ENCODE peak calls at places on chromosomes 2 and 18, in seven cellular contexts. C is LNCaP clone FGC; B is NCI-H446; Q is caudate nucleus; P is NCI-H1417; Z is GM12891; F is stimulated activated CD4-positive, alpha-beta T cell treated with anti-CD3 and anti-CD28 coated beads, Interleukin-12 subunit alpha, Interleukin-12 subunit beta, amount 100 ng/mL, for 48 hours. X is an unnamed sample.

GRCh38 chr2:229914182-229914581 is 7.6 kb downstream of the TRIP12 start:
- DNase-seq in P (no peak), B (no peak), F (no peak), Z (no peak), C (no peak), Q (no peak), X (no peak)

GRCh38 chr18:22871809-22872525 is 61.2 kb upstream of the RBBP8 start:
- DNase-seq in Q (no peak), F (no peak), Z (no peak), B (no peak), P (no peak), C (no peak), X (no peak)

GRCh38 chr2:14587119-14587518 is 45.4 kb upstream of the LRATD1 start:
- DNase-seq in Z (no peak), F (no peak), B (no peak), P (no peak), C (no peak), Q (no peak), X (no peak)

GRCh38 chr2:16051046-16051489 is 110.7 kb downstream of the MYCN start:
- DNase-seq in F (no peak), Q (no peak), C (no peak), Z (no peak), B (no peak), P (peak; percentile 6), X (no peak)

GRCh38 chr2:225282858-225283693 is 116.4 kb upstream of the NYAP2 start:
- DNase-seq in B (peak; percentile 32), Z (peak; percentile 6), Q (no peak), C (no peak), F (peak; percentile 32), P (peak; percentile 73), X (peak; percentile 67)

GRCh38 chr2:120347387-120348010 is 1.6 kb downstream of the INHBB start:
- DNase-seq in Q (no peak), Z (no peak), F (no peak), B (no peak), P (peak; percentile 72), C (no peak), X (no peak)

GRCh38 chr2:202022755-202023154 is 10.9 kb upstream of the FZD7 start:
- DNase-seq in B (no peak), C (no peak), Z (no peak), Q (no peak), P (peak; percentile 79), F (no peak), X (peak; percentile 88)

GRCh38 chr2:101980368-101980767 is 11.4 kb upstream of the IL1R2 start:
- DNase-seq in Q (no peak), C (no peak), F (no peak), Z (no peak), B (no peak), P (no peak), X (no peak)

GRCh38 chr2:56589820-56590219 is 406.0 kb downstream of the CCDC85A start:
- DNase-seq in Q (no peak), P (no peak), C (no peak), B (peak; percentile 77), F (no peak), Z (no peak), X (no peak)

GRCh38 chr2:139296672-139297209 is 516.6 kb upstream of the NXPH2 start:
- DNase-seq in Z (no peak), C (no peak), P (no peak), B (no peak), Q (no peak), F (no peak), X (no peak)

GRCh38 chr2:225117061-225117716 is 74.9 kb upstream of the DOCK10 start:
- DNase-seq in Z (no peak), Q (no peak), B (no peak), F (no peak), P (no peak), C (peak; percentile 8), X (no peak)

GRCh38 chr18:31680836-31681568 is 3.4 kb downstream of the B4GALT6 start:
- DNase-seq in F (no peak), Q (no peak), P (peak; percentile 36), Z (no peak), B (no peak), C (no peak), X (peak; percentile 26)

GRCh38 chr2:60764736-60765534 is 8.9 kb downstream of the PAPOLG start:
- DNase-seq in Z (no peak), B (no peak), F (no peak), P (no peak), C (no peak), Q (no peak), X (no peak)

GRCh38 chr2:231452799-231453508 is 11.3 kb downstream of the NCL start:
- DNase-seq in P (peak; percentile 82), Q (no peak), B (no peak), Z (no peak), C (no peak), F (no peak), X (no peak)

GRCh38 chr2:110206056-110206455 is 1.2 kb upstream of the NPHP1 start:
- DNase-seq in Z (no peak), Q (no peak), P (no peak), F (no peak), C (no peak), B (no peak), X (no peak)

GRCh38 chr2:8382485-8382884 is 299.4 kb upstream of the ID2 start:
- DNase-seq in F (no peak), B (no peak), Z (no peak), C (no peak), P (no peak), Q (no peak), X (no peak)

GRCh38 chr2:55843096-55843991 is 80.2 kb downstream of the EFEMP1 start:
- DNase-seq in Z (no peak), F (no peak), Q (no peak), C (peak; percentile 8), B (no peak), P (peak; percentile 82), X (peak; percentile 46)

GRCh38 chr18:79904357-79905147 is 46.9 kb downstream of the SLC66A2 start:
- DNase-seq in P (peak; percentile 86), B (no peak), Z (peak; percentile 8), Q (no peak), C (no peak), F (no peak), X (no peak)

GRCh38 chr2:65456074-65456473 is 23.7 kb upstream of the SPRED2 start:
- DNase-seq in C (no peak), F (no peak), Z (no peak), P (no peak), Q (no peak), B (no peak), X (no peak)

GRCh38 chr2:36781907-36782635 is 85.6 kb downstream of the VIT start:
- DNase-seq in P (no peak), Q (no peak), F (no peak), C (no peak), Z (no peak), B (no peak), X (no peak)

GRCh38 chr2:218999881-219000568 is 6.8 kb upstream of the CRYBA2 start:
- DNase-seq in F (no peak), C (no peak), Q (no peak), B (no peak), P (peak; percentile 98), Z (no peak), X (peak; percentile 77)

GRCh38 chr2:25342372-25343186 is 854 bp upstream of the DNMT3A start:
- DNase-seq in B (peak; percentile 28), Q (no peak), F (peak; percentile 70), C (peak; percentile 19), Z (peak; percentile 95), P (peak; percentile 93), X (peak; percentile 48)

GRCh38 chr18:32029558-32029957 is 10.9 kb downstream of the RNF125 start:
- DNase-seq in C (no peak), F (no peak), B (no peak), Q (no peak), Z (no peak), P (no peak), X (no peak)

GRCh38 chr2:232955856-232956255 is 57.2 kb downstream of the NGEF start:
- DNase-seq in P (peak; percentile 30), Z (no peak), B (no peak), C (no peak), F (no peak), Q (no peak), X (no peak)

GRCh38 chr2:111896576-111896975 is 1.8 kb upstream of the MERTK start:
- DNase-seq in P (peak; percentile 11), Z (no peak), Q (no peak), B (no peak), F (no peak), C (no peak), X (no peak)

GRCh38 chr18:48889115-48889941 is 61.4 kb downstream of the SMAD7 start:
- DNase-seq in Z (no peak), F (no peak), B (no peak), P (no peak), Q (no peak), C (no peak), X (no peak)

GRCh38 chr18:41703744-41704530 is 251.1 kb upstream of the PIK3C3 start:
- DNase-seq in C (no peak), F (no peak), P (no peak), Q (no peak), B (no peak), Z (no peak), X (no peak)

GRCh38 chr2:151973901-151974199 is 125.0 kb downstream of the CACNB4 start:
- DNase-seq in F (no peak), P (peak; percentile 86), Q (peak; percentile 5), B (no peak), C (no peak), Z (no peak), X (peak; percentile 21)

GRCh38 chr18:76188097-76188496 is 306.9 kb downstream of the ZNF516 start:
- DNase-seq in F (no peak), P (no peak), Z (no peak), C (no peak), B (no peak), Q (no peak), X (no peak)

GRCh38 chr2:114113527-114113926 is 223.6 kb downstream of the ACTR3 start:
- DNase-seq in F (no peak), Z (no peak), C (no peak), Q (no peak), B (no peak), P (no peak), X (no peak)

GRCh38 chr2:11056614-11057013 is 98.7 kb upstream of the SLC66A3 start:
- DNase-seq in C (no peak), B (peak; percentile 3), P (peak; percentile 15), Q (no peak), Z (no peak), F (no peak), X (no peak)

GRCh38 chr2:188385857-188386256 is 94.2 kb downstream of the GULP1 start:
- DNase-seq in P (no peak), C (no peak), F (no peak), Q (no peak), B (no peak), Z (no peak), X (no peak)

GRCh38 chr2:203532957-203533695 is 2.0 kb downstream of the RAPH1 start:
- DNase-seq in P (peak; percentile 18), F (no peak), Z (no peak), Q (no peak), B (no peak), C (no peak), X (no peak)

GRCh38 chr18:56615738-56616520 is 22.5 kb downstream of the TXNL1 start:
- DNase-seq in Z (no peak), C (no peak), F (no peak), P (peak; percentile 37), B (no peak), Q (no peak), X (no peak)